ENCODE peak calls at places on chromosomes 4 and X, in nine cellular contexts. One of them, this sample, is unnamed.

GRCh38 chr4:13856387-13856786 is 228.9 kb upstream of the BOD1L1 start:
- DNase-seq in AG09309: no peak
- DNase-seq in HEK293T: no peak
- DNase-seq in pulmonary artery endothelial cell: no peak
- DNase-seq in fibroblast of mammary gland: no peak
- DNase-seq in AG10803: no peak
- DNase-seq in iPS DF 6.9: no peak
- DNase-seq in NCI-H2081: no peak
- DNase-seq in choroid plexus epithelial cell: no peak
- DNase-seq in this sample: no peak

GRCh38 chr4:129094347-129094746 is 1.0 kb upstream of the SCLT1 start:
- DNase-seq in AG09309: no peak
- DNase-seq in HEK293T: no peak
- DNase-seq in pulmonary artery endothelial cell: no peak
- DNase-seq in fibroblast of mammary gland: no peak
- DNase-seq in AG10803: no peak
- DNase-seq in iPS DF 6.9: no peak
- DNase-seq in NCI-H2081: no peak
- DNase-seq in choroid plexus epithelial cell: no peak
- DNase-seq in this sample: no peak

GRCh38 chr4:108385076-108385475 is 216.3 kb upstream of the LEF1 start:
- DNase-seq in AG09309: no peak
- DNase-seq in HEK293T: no peak
- DNase-seq in pulmonary artery endothelial cell: no peak
- DNase-seq in fibroblast of mammary gland: no peak
- DNase-seq in AG10803: no peak
- DNase-seq in iPS DF 6.9: no peak
- DNase-seq in NCI-H2081: no peak
- DNase-seq in choroid plexus epithelial cell: no peak
- DNase-seq in this sample: peak

GRCh38 chr4:110540606-110541440 is 64.9 kb downstream of the ENPEP start:
- DNase-seq in AG09309: peak
- DNase-seq in HEK293T: no peak
- DNase-seq in pulmonary artery endothelial cell: peak
- DNase-seq in fibroblast of mammary gland: peak
- DNase-seq in AG10803: peak
- DNase-seq in iPS DF 6.9: no peak
- DNase-seq in NCI-H2081: no peak
- DNase-seq in choroid plexus epithelial cell: peak
- DNase-seq in this sample: peak

GRCh38 chrX:110087485-110088356 is 84.8 kb downstream of the TMEM164 start:
- DNase-seq in AG09309: peak
- DNase-seq in HEK293T: no peak
- DNase-seq in pulmonary artery endothelial cell: peak
- DNase-seq in fibroblast of mammary gland: peak
- DNase-seq in AG10803: peak
- DNase-seq in iPS DF 6.9: no peak
- DNase-seq in NCI-H2081: no peak
- DNase-seq in choroid plexus epithelial cell: peak
- DNase-seq in this sample: peak

GRCh38 chr4:138056541-138056940 is 185.6 kb downstream of the SLC7A11 start:
- DNase-seq in AG09309: no peak
- DNase-seq in HEK293T: no peak
- DNase-seq in pulmonary artery endothelial cell: no peak
- DNase-seq in fibroblast of mammary gland: no peak
- DNase-seq in AG10803: no peak
- DNase-seq in iPS DF 6.9: no peak
- DNase-seq in NCI-H2081: no peak
- DNase-seq in choroid plexus epithelial cell: no peak
- DNase-seq in this sample: no peak

GRCh38 chr4:75142377-75142776 is 209.5 kb downstream of the PARM1 start:
- DNase-seq in AG09309: no peak
- DNase-seq in HEK293T: no peak
- DNase-seq in pulmonary artery endothelial cell: no peak
- DNase-seq in fibroblast of mammary gland: peak
- DNase-seq in AG10803: peak
- DNase-seq in iPS DF 6.9: no peak
- DNase-seq in NCI-H2081: no peak
- DNase-seq in choroid plexus epithelial cell: no peak
- DNase-seq in this sample: no peak

GRCh38 chr4:185566425-185566824 is 31.1 kb upstream of the PDLIM3 start:
- DNase-seq in AG09309: no peak
- DNase-seq in HEK293T: no peak
- DNase-seq in pulmonary artery endothelial cell: no peak
- DNase-seq in fibroblast of mammary gland: no peak
- DNase-seq in AG10803: no peak
- DNase-seq in iPS DF 6.9: no peak
- DNase-seq in NCI-H2081: no peak
- DNase-seq in choroid plexus epithelial cell: peak
- DNase-seq in this sample: no peak

GRCh38 chrX:149628768-149629167 is 2.8 kb downstream of the TMEM185A start:
- DNase-seq in AG09309: no peak
- DNase-seq in HEK293T: no peak
- DNase-seq in pulmonary artery endothelial cell: no peak
- DNase-seq in fibroblast of mammary gland: no peak
- DNase-seq in AG10803: no peak
- DNase-seq in iPS DF 6.9: no peak
- DNase-seq in NCI-H2081: no peak
- DNase-seq in choroid plexus epithelial cell: no peak
- DNase-seq in this sample: no peak

GRCh38 chrX:110241816-110242215 is 76.1 kb downstream of the AMMECR1 start:
- DNase-seq in AG09309: no peak
- DNase-seq in HEK293T: no peak
- DNase-seq in pulmonary artery endothelial cell: no peak
- DNase-seq in fibroblast of mammary gland: peak
- DNase-seq in AG10803: peak
- DNase-seq in iPS DF 6.9: no peak
- DNase-seq in NCI-H2081: no peak
- DNase-seq in choroid plexus epithelial cell: peak
- DNase-seq in this sample: peak

GRCh38 chr4:12534684-12535083 is 949.5 kb downstream of the RAB28 start:
- DNase-seq in AG09309: no peak
- DNase-seq in HEK293T: no peak
- DNase-seq in pulmonary artery endothelial cell: no peak
- DNase-seq in fibroblast of mammary gland: no peak
- DNase-seq in AG10803: no peak
- DNase-seq in iPS DF 6.9: no peak
- DNase-seq in NCI-H2081: no peak
- DNase-seq in choroid plexus epithelial cell: no peak
- DNase-seq in this sample: no peak

GRCh38 chr4:62431513-62431912 is 1231.4 kb downstream of the ADGRL3 start:
- DNase-seq in AG09309: no peak
- DNase-seq in HEK293T: no peak
- DNase-seq in pulmonary artery endothelial cell: no peak
- DNase-seq in fibroblast of mammary gland: no peak
- DNase-seq in AG10803: no peak
- DNase-seq in iPS DF 6.9: no peak
- DNase-seq in NCI-H2081: no peak
- DNase-seq in choroid plexus epithelial cell: no peak
- DNase-seq in this sample: no peak

This sample was measured in fibroblast of lung.